ENCODE peak calls at places on chromosomes 6 and 20, in seven cellular contexts. F, W, K, U, S, B and R are unnamed samples.

GRCh38 chr6:161318456-161318855 is 44.6 kb upstream of the AGPAT4 start:
- DNase-seq in K (peak; percentile 40), W (no peak), S (no peak), B (no peak), F (no peak), U (no peak), R (no peak)

GRCh38 chr6:41964201-41964887 is 22.7 kb upstream of the CCND3 start:
- DNase-seq in S (no peak), F (no peak), B (no peak), U (no peak), K (no peak), W (no peak), R (no peak)

GRCh38 chr20:25470045-25470444 is 62.6 kb downstream of the GINS1 start:
- DNase-seq in S (no peak), F (no peak), W (peak; percentile 33), U (peak; percentile 38), B (peak; percentile 16), K (no peak), R (peak; percentile 49)

GRCh38 chr6:52164319-52165094 is 21.7 kb upstream of the IL17A start:
- DNase-seq in W (no peak), S (no peak), K (no peak), B (no peak), F (no peak), U (no peak), R (no peak)

GRCh38 chr6:22145294-22145693 is 151.5 kb downstream of the PRL start:
- DNase-seq in K (no peak), W (no peak), S (no peak), B (no peak), U (no peak), F (no peak), R (no peak)

GRCh38 chr6:120214097-120214496 is 864.5 kb upstream of the MAN1A1 start:
- DNase-seq in W (peak; percentile 7), U (peak; percentile 20), S (no peak), K (no peak), F (no peak), B (no peak), R (no peak)

GRCh38 chr20:63896136-63896890 is 1.4 kb downstream of the DNAJC5 start:
- DNase-seq in U (no peak), K (no peak), W (peak; percentile 20), B (no peak), S (peak; percentile 48), F (no peak), R (no peak)

GRCh38 chr20:44409132-44409600 is 53.7 kb downstream of the HNF4A start:
- DNase-seq in U (peak; percentile 28), F (no peak), B (peak; percentile 5), K (no peak), S (no peak), W (peak; percentile 44), R (no peak)

GRCh38 chr20:21839982-21840381 is 134.5 kb downstream of the PAX1 start:
- DNase-seq in K (no peak), U (no peak), S (no peak), W (no peak), F (no peak), B (no peak), R (peak; percentile 29)

GRCh38 chr6:137873273-137873762 is 6.3 kb downstream of the TNFAIP3 start:
- DNase-seq in F (peak; percentile 81), W (peak; percentile 99), S (no peak), U (peak; percentile 99), K (no peak), B (peak; percentile 92), R (no peak)

GRCh38 chr20:63706852-63707557 is 771 bp downstream of the ARFRP1 start:
- DNase-seq in F (no peak), B (peak; percentile 46), S (peak; percentile 58), U (peak; percentile 47), K (no peak), W (peak; percentile 49), R (peak; percentile 66)

GRCh38 chr6:27839303-27840081 is 72.7 kb downstream of the OR2B2 start:
- DNase-seq in B (peak; percentile 75), S (peak; percentile 37), U (peak; percentile 76), W (peak; percentile 86), K (no peak), F (no peak), R (no peak)

GRCh38 chr6:154352898-154353585 is 3.6 kb downstream of the IPCEF1 start:
- DNase-seq in U (no peak), B (no peak), F (no peak), K (no peak), W (no peak), S (no peak), R (no peak)

GRCh38 chr20:10577648-10578047 is 96.2 kb downstream of the JAG1 start:
- DNase-seq in W (no peak), U (no peak), S (no peak), K (no peak), F (no peak), B (no peak), R (no peak)

GRCh38 chr6:130824978-130825694 is 2.1 kb upstream of the SMLR1 start:
- DNase-seq in K (no peak), S (no peak), U (no peak), B (no peak), F (no peak), W (no peak), R (no peak)

GRCh38 chr20:64098471-64099013 is 8.8 kb downstream of the NPBWR2 start:
- DNase-seq in B (no peak), F (no peak), S (no peak), K (no peak), U (no peak), W (no peak), R (no peak)

GRCh38 chr6:36685926-36686667 is 7.6 kb downstream of the CDKN1A start:
- DNase-seq in S (no peak), W (no peak), F (no peak), B (no peak), U (no peak), K (no peak), R (no peak)

GRCh38 chr6:15763827-15764226 is 101.0 kb upstream of the DTNBP1 start:
- DNase-seq in F (no peak), B (peak; percentile 55), W (peak; percentile 2), K (no peak), U (peak; percentile 27), S (no peak), R (no peak)

GRCh38 chr6:38977101-38977500 is 71.5 kb upstream of the GLP1R start:
- DNase-seq in F (no peak), W (no peak), B (no peak), K (no peak), U (no peak), S (no peak), R (no peak)

GRCh38 chr20:48818481-48818987 is 9.3 kb downstream of the PREX1 start:
- DNase-seq in F (no peak), U (no peak), K (no peak), B (no peak), W (no peak), S (no peak), R (no peak)

GRCh38 chr6:147970970-147971369 is 371.7 kb upstream of the SASH1 start:
- DNase-seq in W (peak; percentile 5), U (peak; percentile 15), B (no peak), S (no peak), F (no peak), K (no peak), R (no peak)

DNA sequence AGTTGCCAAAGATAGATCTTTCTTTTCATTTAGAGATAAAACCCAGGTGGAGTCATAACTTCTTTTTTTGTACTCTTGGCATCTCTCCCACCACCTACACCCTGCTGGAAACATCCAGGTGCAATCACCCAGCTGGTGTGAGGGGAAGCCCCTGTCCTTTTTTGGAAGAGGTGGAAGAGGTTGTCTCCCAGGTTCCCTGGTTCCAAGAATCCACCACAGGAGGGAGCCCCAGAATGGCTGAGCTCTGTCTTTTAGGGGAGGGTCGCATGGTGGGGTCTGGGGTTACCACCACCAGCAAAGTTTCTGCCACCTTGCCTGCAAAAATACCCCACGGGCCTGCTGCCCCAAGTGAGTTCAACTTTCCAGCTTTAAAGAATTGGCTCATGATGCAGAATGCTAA is 10.8 kb downstream of the SMOC2 start:
- DNase-seq in S (no peak), W (no peak), F (no peak), K (no peak), B (no peak), U (no peak), R (no peak)
- TF ChIP-seq CTCF in S (peak; percentile 24), W (peak; percentile 26), F (no peak), K (peak; percentile 43), B (no peak), U (peak; percentile 26), R (peak; percentile 25)

DNA sequence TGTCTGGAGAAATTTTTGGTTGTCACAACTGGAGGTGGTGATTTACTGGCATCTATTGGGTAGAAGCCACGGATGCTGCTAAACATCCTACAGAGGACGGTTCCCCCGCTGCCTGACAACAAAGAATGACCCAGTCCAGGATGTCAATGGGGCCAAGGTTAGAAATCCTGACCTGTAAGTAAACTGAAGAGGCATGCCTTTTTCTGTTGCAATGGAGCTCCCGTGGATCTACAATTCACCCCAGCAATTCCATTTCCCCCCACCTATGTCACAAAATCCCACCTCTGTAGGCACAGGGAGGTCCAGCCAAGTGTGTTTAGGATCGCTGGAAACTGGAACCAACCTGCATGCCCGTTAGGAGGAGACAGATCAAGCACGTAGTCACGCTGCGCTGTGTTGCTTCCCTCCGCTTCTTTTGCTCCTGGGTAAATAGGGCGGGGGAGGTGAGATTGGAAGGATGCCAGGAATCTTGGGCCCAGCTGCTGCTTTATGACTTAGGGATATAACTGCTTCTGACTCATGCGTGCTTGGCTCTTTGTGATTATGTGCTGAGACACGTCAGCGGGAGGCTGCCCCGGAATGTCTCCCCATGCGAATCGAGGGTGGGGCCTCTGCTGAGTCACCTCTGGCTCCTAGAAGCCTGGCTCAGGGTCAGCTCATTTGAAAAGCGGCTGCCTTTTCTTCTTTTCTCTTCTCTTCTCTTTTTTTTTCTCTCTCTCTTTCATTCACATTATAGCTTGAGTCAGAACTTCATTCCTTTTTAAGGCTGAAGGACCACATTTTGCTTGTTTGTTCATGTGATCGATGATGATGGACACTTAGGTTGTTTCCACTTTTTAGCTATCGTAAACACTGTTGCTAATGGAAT is 12.4 kb upstream of the PEDS1 start:
- DNase-seq in B (peak; percentile 100), F (peak; percentile 99), S (peak; percentile 95), W (peak; percentile 100), K (peak; percentile 46), U (peak; percentile 100), R (peak; percentile 69)
- TF ChIP-seq CTCF in B (no peak), F (no peak), S (no peak), W (no peak), K (no peak), U (no peak), R (no peak)

GRCh38 chr6:163180874-163181541 is 233.5 kb upstream of the QKI start:
- DNase-seq in W (peak; percentile 70), S (peak; percentile 20), F (peak; percentile 1), U (peak; percentile 75), K (peak; percentile 62), B (no peak), R (peak; percentile 74)
- TF ChIP-seq CTCF in W (peak; percentile 86), S (no peak), F (peak; percentile 40), U (peak; percentile 90), K (peak; percentile 74), B (no peak), R (no peak)

GRCh38 chr6:160060920-160061447 is 60.6 kb upstream of the SLC22A1 start:
- DNase-seq in F (no peak), U (no peak), K (no peak), W (no peak), B (no peak), S (no peak), R (no peak)
- TF ChIP-seq CTCF in F (no peak), U (no peak), K (no peak), W (no peak), B (no peak), S (no peak), R (no peak)

GRCh38 chr20:36830791-36831691 is 44.9 kb upstream of the TLDC2 start:
- DNase-seq in K (no peak), B (peak; percentile 54), W (peak; percentile 43), S (peak; percentile 68), U (peak; percentile 71), F (no peak), R (no peak)
- TF ChIP-seq CTCF in K (peak; percentile 23), B (peak; percentile 56), W (peak; percentile 71), S (peak; percentile 45), U (peak; percentile 62), F (peak; percentile 56), R (no peak)